ENCODE peak calls at places on chromosome 9, in five cellular contexts. T is mesendoderm; L is body of pancreas; O is astrocyte; B is stimulated activated CD4-positive, alpha-beta T cell treated with anti-CD3 and anti-CD28 coated beads, Interleukin-15, amount 100 ng/mL, for 1 hour. I is an unnamed sample.

GRCh38 chr9:3337515-3337914 is 188.3 kb downstream of the RFX3 start:
- DNase-seq in T (no peak), L (no peak), O (peak; percentile 72), B (no peak), I (peak; percentile 91)

GRCh38 chr9:133125706-133126696 is 5.0 kb upstream of the RALGDS start:
- DNase-seq in T (no peak), L (peak; percentile 70), O (peak; percentile 63), B (no peak), I (no peak)

GRCh38 chr9:135245482-135246247 is 158.2 kb downstream of the OLFM1 start:
- DNase-seq in T (no peak), L (no peak), O (no peak), B (no peak), I (no peak)

GRCh38 chr9:99023229-99023628 is 79.5 kb downstream of the COL15A1 start:
- DNase-seq in T (no peak), L (no peak), O (no peak), B (no peak), I (no peak)

GRCh38 chr9:90975666-90976538 is 174.3 kb downstream of the SYK start:
- DNase-seq in T (no peak), L (no peak), O (no peak), B (no peak), I (no peak)

GRCh38 chr9:73038613-73039012 is 85.8 kb upstream of the ALDH1A1 start:
- DNase-seq in T (peak; percentile 60), L (peak; percentile 21), O (peak; percentile 47), B (no peak), I (peak; percentile 32)

GRCh38 chr9:12965303-12965702 is 190.5 kb downstream of the LURAP1L start:
- DNase-seq in T (no peak), L (no peak), O (no peak), B (no peak), I (no peak)

GRCh38 chr9:19967567-19968459 is 179.0 kb upstream of the SLC24A2 start:
- DNase-seq in T (peak; percentile 14), L (no peak), O (no peak), B (no peak), I (peak; percentile 11)

GRCh38 chr9:137799630-137799983 is 78.0 kb upstream of the CACNA1B start:
- DNase-seq in T (no peak), L (no peak), O (no peak), B (no peak), I (no peak)

GRCh38 chr9:115845648-115846312 is 307.8 kb upstream of the PAPPA start:
- DNase-seq in T (peak; percentile 37), L (no peak), O (peak; percentile 63), B (no peak), I (peak; percentile 97)

GRCh38 chr9:124491049-124491975 is 15.9 kb downstream of the NR5A1 start:
- DNase-seq in T (no peak), L (no peak), O (no peak), B (no peak), I (no peak)

GRCh38 chr9:36486933-36487481 is 85.7 kb upstream of the MELK start:
- DNase-seq in T (peak; percentile 81), L (peak; percentile 53), O (no peak), B (peak; percentile 26), I (peak; percentile 48)

GRCh38 chr9:112170235-112170634 is 4.9 kb downstream of the SUSD1 start:
- DNase-seq in T (peak; percentile 62), L (peak; percentile 65), O (no peak), B (no peak), I (no peak)

GRCh38 chr9:81798606-81799005 is 109.3 kb upstream of the TLE1 start:
- DNase-seq in T (no peak), L (no peak), O (peak; percentile 33), B (no peak), I (peak; percentile 68)

GRCh38 chr9:121607434-121608248 is 43.8 kb upstream of the DAB2IP start:
- DNase-seq in T (peak; percentile 83), L (peak; percentile 23), O (peak; percentile 46), B (no peak), I (peak; percentile 93)

GRCh38 chr9:78115073-78115472 is 83.5 kb upstream of the GNAQ start:
- DNase-seq in T (peak; percentile 57), L (no peak), O (no peak), B (no peak), I (peak; percentile 6)

GRCh38 chr9:94918038-94918753 is 191.7 kb downstream of the AOPEP start:
- DNase-seq in T (no peak), L (no peak), O (no peak), B (no peak), I (no peak)

GRCh38 chr9:75238311-75238976 is 150.1 kb downstream of the OSTF1 start:
- DNase-seq in T (peak; percentile 77), L (peak; percentile 80), O (peak; percentile 6), B (no peak), I (peak; percentile 55)

GRCh38 chr9:116002624-116003023 is 151.0 kb upstream of the PAPPA start:
- DNase-seq in T (no peak), L (no peak), O (peak; percentile 54), B (no peak), I (no peak)

GRCh38 chr9:86854898-86855523 is 92.3 kb downstream of the GAS1 start:
- DNase-seq in T (peak; percentile 97), L (peak; percentile 87), O (peak; percentile 68), B (no peak), I (peak; percentile 42)

GRCh38 chr9:120856700-120857099 is 14.0 kb upstream of the PSMD5 start:
- DNase-seq in T (no peak), L (peak; percentile 89), O (no peak), B (no peak), I (no peak)

GRCh38 chr9:16828335-16829281 is 41.9 kb downstream of the BNC2 start:
- DNase-seq in T (peak; percentile 39), L (peak; percentile 20), O (peak; percentile 59), B (no peak), I (peak; percentile 77)

GRCh38 chr9:96619491-96620154 is at the start of gene CDC14B:
- DNase-seq in T (peak; percentile 97), L (peak; percentile 96), O (peak; percentile 87), B (peak; percentile 58), I (peak; percentile 91)

GRCh38 chr9:135342206-135343130 is 137.1 kb upstream of the PPP1R26 start:
- DNase-seq in T (no peak), L (no peak), O (no peak), B (no peak), I (no peak)

GRCh38 chr9:93944011-93944410 is 11.1 kb downstream of the BARX1 start:
- DNase-seq in T (no peak), L (no peak), O (no peak), B (no peak), I (no peak)

GRCh38 chr9:137631608-137632431 is 13.0 kb downstream of the EHMT1 start:
- DNase-seq in T (no peak), L (no peak), O (no peak), B (no peak), I (no peak)

GRCh38 chr9:137295313-137296213 is 6.5 kb downstream of the NRARP start:
- DNase-seq in T (no peak), L (peak; percentile 46), O (no peak), B (peak; percentile 54), I (no peak)

GRCh38 chr9:3696368-3696767 is 170.6 kb upstream of the RFX3 start:
- DNase-seq in T (peak; percentile 35), L (no peak), O (no peak), B (no peak), I (no peak)

GRCh38 chr9:74846771-74847170 is 41.0 kb downstream of the TRPM6 start:
- DNase-seq in T (no peak), L (no peak), O (peak; percentile 6), B (no peak), I (peak; percentile 1)

GRCh38 chr9:22331533-22331932 is 115.1 kb upstream of the DMRTA1 start:
- DNase-seq in T (no peak), L (no peak), O (no peak), B (no peak), I (no peak)

GRCh38 chr9:72362118-72362531 is 2.9 kb downstream of the ZFAND5 start:
- DNase-seq in T (no peak), L (no peak), O (no peak), B (no peak), I (peak; percentile 67)

GRCh38 chr9:126395439-126396212 is 69.0 kb downstream of the MVB12B start:
- DNase-seq in T (no peak), L (no peak), O (peak; percentile 69), B (no peak), I (peak; percentile 52)

GRCh38 chr9:135914921-135915320 is 7.6 kb upstream of the CAMSAP1 start:
- DNase-seq in T (no peak), L (no peak), O (peak; percentile 72), B (no peak), I (no peak)

GRCh38 chr9:3173374-3173773 is 329.5 kb upstream of the PUM3 start:
- DNase-seq in T (no peak), L (no peak), O (no peak), B (no peak), I (no peak)

GRCh38 chr9:124676159-124676551 is 95.0 kb downstream of the NR6A1 start:
- DNase-seq in T (no peak), L (peak; percentile 29), O (no peak), B (no peak), I (no peak)

GRCh38 chr9:96564217-96564616 is 55.4 kb downstream of the CDC14B start:
- DNase-seq in T (no peak), L (no peak), O (no peak), B (no peak), I (no peak)

GRCh38 chr9:37951671-37952579 is 48.0 kb upstream of the SLC25A51 start:
- DNase-seq in T (peak; percentile 42), L (no peak), O (no peak), B (no peak), I (no peak)

GRCh38 chr9:113319054-113319453 is 15.9 kb upstream of the RNF183 start:
- DNase-seq in T (no peak), L (no peak), O (no peak), B (no peak), I (no peak)

GRCh38 chr9:120294003-120294402 is 286.0 kb downstream of the CDK5RAP2 start:
- DNase-seq in T (no peak), L (no peak), O (no peak), B (no peak), I (no peak)